ENCODE peak calls at places on chromosomes 6 and 20, in six cellular contexts. G is IMR-90; J is lower leg skin; D is CD4-positive, alpha-beta T cell; T is naive thymus-derived CD8-positive, alpha-beta T cell; Y is NCI-H1105. X is an unnamed sample.

GRCh38 chr20:37237656-37238055 is 24.0 kb downstream of the GHRH start:
- DNase-seq in T (no peak), Y (no peak), D (no peak), G (no peak), J (peak), X (no peak)

GRCh38 chr6:36666726-36667591 is 11.6 kb upstream of the CDKN1A start:
- DNase-seq in Y (peak), J (peak), G (peak), T (no peak), D (no peak), X (no peak)

GRCh38 chr6:170208651-170209353 is 82.1 kb downstream of the DLL1 start:
- DNase-seq in J (no peak), D (no peak), Y (no peak), T (no peak), G (no peak), X (no peak)

GRCh38 chr6:79170431-79170830 is 64.1 kb downstream of the HMGN3 start:
- DNase-seq in Y (no peak), T (no peak), G (no peak), D (no peak), J (no peak), X (no peak)

GRCh38 chr6:15023448-15023847 is 222.4 kb upstream of the JARID2 start:
- DNase-seq in Y (no peak), D (no peak), G (no peak), J (no peak), T (no peak), X (peak)

GRCh38 chr6:28725890-28726348 is 197.9 kb downstream of the TRIM27 start:
- DNase-seq in G (peak), Y (no peak), T (no peak), D (no peak), J (no peak), X (no peak)

GRCh38 chr6:17865798-17866725 is 121.4 kb downstream of the KIF13A start:
- DNase-seq in J (peak), T (no peak), D (no peak), G (peak), Y (no peak), X (no peak)

GRCh38 chr20:47681977-47682812 is 103.1 kb downstream of the SULF2 start:
- DNase-seq in T (no peak), J (peak), D (no peak), G (no peak), Y (no peak), X (no peak)

GRCh38 chr20:33262658-33263065 is 20.4 kb upstream of the BPIFB1 start:
- DNase-seq in Y (no peak), G (peak), T (no peak), D (no peak), J (no peak), X (no peak)

GRCh38 chr6:112038756-112039430 is 15.0 kb upstream of the CCN6 start:
- DNase-seq in D (no peak), G (no peak), J (peak), T (no peak), Y (no peak), X (no peak)

GRCh38 chr6:131923356-131923755 is 27.8 kb downstream of the CCN2 start:
- DNase-seq in G (peak), Y (peak), T (no peak), J (no peak), D (no peak), X (peak)

GRCh38 chr6:116568851-116569755 is 2.2 kb upstream of the RWDD1 start:
- DNase-seq in J (no peak), D (no peak), T (no peak), G (no peak), Y (no peak), X (no peak)

GRCh38 chr6:3744901-3745470 is 6.5 kb downstream of the PXDC1 start:
- DNase-seq in G (no peak), Y (no peak), T (no peak), D (no peak), J (peak), X (no peak)

GRCh38 chr6:136083540-136083939 is 166.6 kb downstream of the MTFR2 start:
- DNase-seq in G (no peak), D (no peak), Y (no peak), T (no peak), J (no peak), X (no peak)

GRCh38 chr6:18179770-18180393 is 24.7 kb downstream of the KDM1B start:
- DNase-seq in G (no peak), T (no peak), D (no peak), Y (no peak), J (no peak), X (no peak)

GRCh38 chr6:130366011-130366963 is at the start of gene TMEM200A:
- DNase-seq in G (peak), J (peak), D (peak), Y (no peak), T (peak), X (peak)

GRCh38 chr6:163252132-163252729 is 162.3 kb upstream of the QKI start:
- DNase-seq in J (no peak), Y (no peak), T (no peak), G (no peak), D (no peak), X (no peak)

GRCh38 chr6:92122746-92123145 is 1296.6 kb downstream of the EPHA7 start:
- DNase-seq in T (no peak), D (no peak), J (no peak), G (peak), Y (peak), X (no peak)

GRCh38 chr20:63831696-63832686 is 927 bp upstream of the ZBTB46 start:
- DNase-seq in D (no peak), Y (no peak), G (no peak), T (no peak), J (peak), X (no peak)

GRCh38 chr20:19806806-19807691 is 49.0 kb downstream of the RIN2 start:
- DNase-seq in Y (peak), T (no peak), G (peak), D (no peak), J (no peak), X (no peak)

GRCh38 chr20:19783966-19784401 is 25.9 kb downstream of the RIN2 start:
- DNase-seq in D (no peak), J (no peak), Y (no peak), T (no peak), G (peak), X (no peak)

GRCh38 chr6:152952866-152953509 is 29.9 kb downstream of the FBXO5 start:
- DNase-seq in G (peak), T (no peak), D (no peak), J (no peak), Y (peak), X (no peak)

GRCh38 chr6:15953152-15953880 is 175.6 kb upstream of the MYLIP start:
- DNase-seq in G (no peak), J (no peak), D (no peak), Y (no peak), T (no peak), X (no peak)

X was measured in effector memory CD8-positive, alpha-beta T cell.